ENCODE peak calls at places on chromosomes 11 and 22, in five cellular contexts. One of them, this sample, is unnamed.

GRCh38 chr22:50049299-50050195 is 8.6 kb downstream of the TTLL8 start:
- DNase-seq in fibroblast of mammary gland: no peak
- DNase-seq in BE2C: peak; percentile 5
- DNase-seq in cardiac fibroblast: no peak
- DNase-seq in mesothelial cell of epicardium: no peak
- DNase-seq in this sample: no peak

GRCh38 chr11:10770626-10771254 is 19.7 kb downstream of the CTR9 start:
- DNase-seq in BE2C: peak; percentile 65
- DNase-seq in fibroblast of mammary gland: peak; percentile 69
- DNase-seq in mesothelial cell of epicardium: no peak
- DNase-seq in cardiac fibroblast: peak; percentile 50
- DNase-seq in this sample: no peak

GRCh38 chr11:75288846-75289760 is 48.5 kb downstream of the TPBGL start:
- DNase-seq in cardiac fibroblast: no peak
- DNase-seq in BE2C: no peak
- DNase-seq in mesothelial cell of epicardium: no peak
- DNase-seq in fibroblast of mammary gland: peak; percentile 60
- DNase-seq in this sample: no peak

GRCh38 chr11:73752216-73752867 is 8.5 kb downstream of the RAB6A start:
- DNase-seq in cardiac fibroblast: peak; percentile 9
- DNase-seq in BE2C: no peak
- DNase-seq in fibroblast of mammary gland: peak; percentile 17
- DNase-seq in mesothelial cell of epicardium: no peak
- DNase-seq in this sample: no peak

GRCh38 chr22:50039669-50040458 is 18.2 kb downstream of the TTLL8 start:
- DNase-seq in cardiac fibroblast: no peak
- DNase-seq in fibroblast of mammary gland: no peak
- DNase-seq in mesothelial cell of epicardium: no peak
- DNase-seq in BE2C: no peak
- DNase-seq in this sample: no peak

GRCh38 chr22:48934446-48934845 is 893.2 kb downstream of the BRD1 start:
- DNase-seq in cardiac fibroblast: no peak
- DNase-seq in mesothelial cell of epicardium: no peak
- DNase-seq in fibroblast of mammary gland: no peak
- DNase-seq in BE2C: no peak
- DNase-seq in this sample: no peak

GRCh38 chr11:67307545-67308001 is 4.2 kb downstream of the SSH3 start:
- DNase-seq in mesothelial cell of epicardium: no peak
- DNase-seq in BE2C: no peak
- DNase-seq in fibroblast of mammary gland: no peak
- DNase-seq in cardiac fibroblast: no peak
- DNase-seq in this sample: no peak

GRCh38 chr11:14645247-14645912 is 1.8 kb downstream of the PDE3B start:
- DNase-seq in BE2C: no peak
- DNase-seq in mesothelial cell of epicardium: no peak
- DNase-seq in cardiac fibroblast: peak; percentile 5
- DNase-seq in fibroblast of mammary gland: peak; percentile 40
- DNase-seq in this sample: no peak

GRCh38 chr11:87528752-87529151 is 491.0 kb downstream of the TMEM135 start:
- DNase-seq in mesothelial cell of epicardium: no peak
- DNase-seq in fibroblast of mammary gland: no peak
- DNase-seq in BE2C: no peak
- DNase-seq in cardiac fibroblast: no peak
- DNase-seq in this sample: no peak

GRCh38 chr11:1733716-1734351 is 16.6 kb downstream of the IFITM10 start:
- DNase-seq in fibroblast of mammary gland: no peak
- DNase-seq in cardiac fibroblast: no peak
- DNase-seq in BE2C: no peak
- DNase-seq in mesothelial cell of epicardium: no peak
- DNase-seq in this sample: no peak

GRCh38 chr22:32577591-32577990 is 103.0 kb downstream of the FBXO7 start:
- DNase-seq in mesothelial cell of epicardium: no peak
- DNase-seq in cardiac fibroblast: no peak
- DNase-seq in fibroblast of mammary gland: no peak
- DNase-seq in BE2C: no peak
- DNase-seq in this sample: no peak

DNA sequence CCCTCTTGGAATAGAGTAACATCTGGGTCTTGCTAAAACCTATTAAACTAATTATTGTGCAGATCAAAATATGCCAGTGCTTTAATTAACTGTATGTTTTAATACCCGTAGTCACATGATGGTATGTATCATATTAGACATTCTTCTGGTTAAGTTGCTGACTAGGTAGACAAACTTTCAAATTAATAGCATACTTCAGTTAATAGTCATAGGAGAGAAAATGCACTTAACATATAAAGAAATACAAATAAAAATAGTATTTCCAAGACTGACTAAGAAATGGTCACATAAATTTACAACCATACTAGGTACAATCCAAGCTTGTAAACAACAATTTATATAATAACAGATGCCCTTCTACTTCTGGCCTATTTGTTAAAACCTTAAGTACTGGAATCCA is 7.6 kb upstream of the EXPH5 start:
- DNase-seq in cardiac fibroblast: no peak
- DNase-seq in mesothelial cell of epicardium: no peak
- DNase-seq in fibroblast of mammary gland: peak; percentile 17
- DNase-seq in BE2C: no peak
- DNase-seq in this sample: no peak
- TF ChIP-seq CTCF in cardiac fibroblast: no peak
- TF ChIP-seq CTCF in mesothelial cell of epicardium: no peak
- TF ChIP-seq CTCF in fibroblast of mammary gland: no peak
- TF ChIP-seq CTCF in BE2C: no peak
- TF ChIP-seq CTCF in this sample: no peak

GRCh38 chr11:130668751-130669150 is 220.3 kb downstream of the ADAMTS15 start:
- DNase-seq in mesothelial cell of epicardium: no peak
- DNase-seq in BE2C: no peak
- DNase-seq in cardiac fibroblast: no peak
- DNase-seq in fibroblast of mammary gland: no peak
- DNase-seq in this sample: no peak

GRCh38 chr11:130670200-130670599 is 221.8 kb downstream of the ADAMTS15 start:
- DNase-seq in mesothelial cell of epicardium: no peak
- DNase-seq in cardiac fibroblast: no peak
- DNase-seq in fibroblast of mammary gland: no peak
- DNase-seq in BE2C: no peak
- DNase-seq in this sample: no peak

GRCh38 chr11:130671801-130672700 is 223.6 kb downstream of the ADAMTS15 start:
- DNase-seq in fibroblast of mammary gland: peak; percentile 89
- DNase-seq in cardiac fibroblast: peak; percentile 96
- DNase-seq in BE2C: peak; percentile 65
- DNase-seq in mesothelial cell of epicardium: peak; percentile 44
- DNase-seq in this sample: no peak

DNA sequence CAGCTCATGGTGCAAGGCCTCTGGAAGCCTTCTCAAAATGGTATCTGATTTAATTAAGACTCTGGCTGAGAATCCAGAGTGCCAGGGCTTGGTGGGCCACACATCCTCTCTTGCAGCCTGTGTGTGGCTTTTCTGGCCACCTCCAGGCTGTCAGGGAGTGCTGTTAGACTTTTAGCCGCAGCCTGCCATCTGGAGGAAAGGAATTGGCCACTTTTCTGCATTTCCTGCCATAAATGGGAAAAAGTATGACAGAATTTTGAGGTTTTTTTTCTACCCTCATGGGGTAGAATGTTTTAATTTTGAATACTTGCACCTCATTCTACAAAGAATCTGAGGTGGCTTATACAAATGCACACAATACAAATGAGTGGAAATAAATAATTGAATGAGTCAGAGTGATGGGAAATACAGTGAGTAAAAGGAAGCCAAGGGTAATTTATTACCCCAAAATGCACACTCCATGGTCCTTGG is 218.4 kb downstream of the ADAMTS15 start:
- DNase-seq in cardiac fibroblast: peak; percentile 40
- DNase-seq in BE2C: no peak
- DNase-seq in mesothelial cell of epicardium: no peak
- DNase-seq in fibroblast of mammary gland: peak; percentile 71
- DNase-seq in this sample: no peak
- TF ChIP-seq CTCF in cardiac fibroblast: peak; percentile 21
- TF ChIP-seq CTCF in BE2C: peak; percentile 14
- TF ChIP-seq CTCF in mesothelial cell of epicardium: no peak
- TF ChIP-seq CTCF in fibroblast of mammary gland: peak; percentile 24
- TF ChIP-seq CTCF in this sample: no peak

DNA sequence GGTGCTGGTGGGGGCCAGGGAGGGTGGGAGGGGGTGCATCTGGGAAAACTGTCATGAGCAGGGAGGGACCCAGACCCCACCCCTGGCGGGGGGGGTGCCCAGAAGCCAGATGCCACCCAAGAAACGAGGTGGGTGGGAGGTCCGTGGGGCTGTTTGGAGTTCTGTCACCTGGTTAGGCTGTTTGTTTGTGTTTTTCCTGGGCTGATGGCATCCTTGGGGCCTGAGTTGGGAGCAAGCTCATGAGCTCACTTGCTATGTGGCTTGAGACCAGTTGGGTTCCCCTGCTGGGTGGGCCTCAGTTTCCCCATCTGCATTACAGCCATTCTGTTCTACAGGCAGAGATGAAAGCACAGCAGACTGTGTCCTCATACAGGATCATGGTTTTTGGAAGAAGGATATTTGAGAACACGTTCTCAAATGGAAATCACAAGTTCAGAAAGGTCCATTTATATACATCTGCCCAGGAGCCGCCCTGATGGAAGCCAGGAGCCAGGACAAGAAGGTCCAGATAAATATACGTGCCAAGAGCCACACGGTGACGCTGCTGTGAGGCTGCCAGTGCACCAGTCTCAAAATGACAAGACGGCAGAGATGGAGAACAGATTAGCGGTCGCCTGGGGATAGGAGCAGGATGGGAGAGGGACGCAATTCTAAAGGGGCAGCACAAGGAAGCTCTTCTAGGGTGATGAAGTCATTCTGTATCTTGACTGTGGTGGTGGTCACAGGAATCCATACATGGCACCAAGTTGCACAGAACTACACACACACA is 312.9 kb downstream of the MN1 start:
- DNase-seq in mesothelial cell of epicardium: no peak
- DNase-seq in BE2C: peak; percentile 63
- DNase-seq in cardiac fibroblast: no peak
- DNase-seq in fibroblast of mammary gland: no peak
- DNase-seq in this sample: no peak
- TF ChIP-seq CTCF in mesothelial cell of epicardium: no peak
- TF ChIP-seq CTCF in BE2C: peak; percentile 40
- TF ChIP-seq CTCF in cardiac fibroblast: no peak
- TF ChIP-seq CTCF in fibroblast of mammary gland: no peak
- TF ChIP-seq CTCF in this sample: no peak

GRCh38 chr11:76361365-76361764 is 19.6 kb downstream of the THAP12 start:
- DNase-seq in BE2C: no peak
- DNase-seq in cardiac fibroblast: peak; percentile 8
- DNase-seq in fibroblast of mammary gland: no peak
- DNase-seq in mesothelial cell of epicardium: no peak
- DNase-seq in this sample: no peak
- TF ChIP-seq CTCF in BE2C: no peak
- TF ChIP-seq CTCF in cardiac fibroblast: no peak
- TF ChIP-seq CTCF in fibroblast of mammary gland: no peak
- TF ChIP-seq CTCF in mesothelial cell of epicardium: no peak
- TF ChIP-seq CTCF in this sample: no peak

GRCh38 chr11:69100454-69101099 is 51.8 kb downstream of the TPCN2 start:
- DNase-seq in mesothelial cell of epicardium: no peak
- DNase-seq in BE2C: no peak
- DNase-seq in fibroblast of mammary gland: no peak
- DNase-seq in cardiac fibroblast: no peak
- DNase-seq in this sample: no peak

GRCh38 chr11:69102732-69103615 is 52.8 kb upstream of the SMIM38 start:
- DNase-seq in BE2C: peak; percentile 77
- DNase-seq in fibroblast of mammary gland: peak; percentile 10
- DNase-seq in cardiac fibroblast: no peak
- DNase-seq in mesothelial cell of epicardium: no peak
- DNase-seq in this sample: no peak

GRCh38 chr11:69102161-69102695 is 53.5 kb downstream of the TPCN2 start:
- DNase-seq in cardiac fibroblast: no peak
- DNase-seq in BE2C: no peak
- DNase-seq in fibroblast of mammary gland: no peak
- DNase-seq in mesothelial cell of epicardium: no peak
- DNase-seq in this sample: no peak

GRCh38 chr11:69101792-69102152 is 53.0 kb downstream of the TPCN2 start:
- DNase-seq in mesothelial cell of epicardium: no peak
- DNase-seq in fibroblast of mammary gland: no peak
- DNase-seq in cardiac fibroblast: no peak
- DNase-seq in BE2C: no peak
- DNase-seq in this sample: no peak

DNA sequence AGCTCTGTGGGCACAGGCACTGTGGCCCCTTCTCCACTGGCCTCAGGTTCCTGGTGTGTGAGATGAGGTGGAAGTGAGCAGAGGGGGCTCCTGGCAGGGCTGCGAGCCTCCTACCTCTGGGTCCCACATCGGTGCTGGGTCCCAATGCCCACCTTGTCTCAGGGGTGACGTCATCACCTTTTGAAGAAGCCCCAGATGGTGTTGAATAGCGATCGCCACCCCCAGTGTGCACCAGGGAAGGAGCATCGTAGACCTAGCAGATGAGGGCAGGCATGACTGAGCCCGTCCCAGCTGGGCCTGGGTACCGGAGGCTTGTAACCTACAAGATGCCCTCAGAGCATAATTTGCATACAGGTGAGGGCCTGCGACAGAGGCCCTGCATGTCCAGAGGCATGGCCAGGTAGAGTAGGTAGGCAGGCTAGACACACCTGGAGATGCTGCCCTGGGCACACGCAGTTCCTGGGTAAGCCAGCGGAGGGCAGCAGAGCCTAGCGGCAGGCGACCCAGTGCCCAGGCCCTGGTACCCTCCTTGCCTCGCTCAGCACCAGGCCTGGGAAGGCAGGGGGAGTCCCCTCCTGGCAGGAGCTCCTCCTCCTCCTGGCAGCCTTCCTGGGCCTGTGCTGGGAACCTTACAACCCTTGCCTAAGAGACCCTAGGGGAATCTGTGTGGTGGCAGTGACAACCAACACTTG is 52.5 kb downstream of the TPCN2 start:
- DNase-seq in mesothelial cell of epicardium: peak; percentile 61
- DNase-seq in fibroblast of mammary gland: peak; percentile 68
- DNase-seq in cardiac fibroblast: peak; percentile 86
- DNase-seq in BE2C: peak; percentile 91
- DNase-seq in this sample: peak; percentile 75
- TF ChIP-seq CTCF in mesothelial cell of epicardium: peak; percentile 92
- TF ChIP-seq CTCF in fibroblast of mammary gland: peak; percentile 98
- TF ChIP-seq CTCF in cardiac fibroblast: peak; percentile 99
- TF ChIP-seq CTCF in BE2C: peak; percentile 99
- TF ChIP-seq CTCF in this sample: peak; percentile 84

GRCh38 chr11:125379565-125380343 is 116.3 kb downstream of the FEZ1 start:
- DNase-seq in fibroblast of mammary gland: no peak
- DNase-seq in mesothelial cell of epicardium: no peak
- DNase-seq in cardiac fibroblast: no peak
- DNase-seq in BE2C: no peak
- DNase-seq in this sample: no peak
- TF ChIP-seq CTCF in fibroblast of mammary gland: no peak
- TF ChIP-seq CTCF in mesothelial cell of epicardium: no peak
- TF ChIP-seq CTCF in cardiac fibroblast: no peak
- TF ChIP-seq CTCF in BE2C: no peak
- TF ChIP-seq CTCF in this sample: no peak

GRCh38 chr11:17867346-17867745 is 132.8 kb downstream of the KCNC1 start:
- DNase-seq in BE2C: no peak
- DNase-seq in cardiac fibroblast: no peak
- DNase-seq in fibroblast of mammary gland: no peak
- DNase-seq in mesothelial cell of epicardium: no peak
- DNase-seq in this sample: no peak

GRCh38 chr11:17861036-17861755 is 126.6 kb downstream of the KCNC1 start:
- DNase-seq in mesothelial cell of epicardium: no peak
- DNase-seq in fibroblast of mammary gland: peak; percentile 67
- DNase-seq in BE2C: no peak
- DNase-seq in cardiac fibroblast: no peak
- DNase-seq in this sample: no peak

GRCh38 chr11:17865765-17866428 is 131.3 kb downstream of the KCNC1 start:
- DNase-seq in fibroblast of mammary gland: peak; percentile 30
- DNase-seq in mesothelial cell of epicardium: no peak
- DNase-seq in BE2C: no peak
- DNase-seq in cardiac fibroblast: peak; percentile 8
- DNase-seq in this sample: no peak

GRCh38 chr11:17859552-17859951 is 125.0 kb downstream of the KCNC1 start:
- DNase-seq in cardiac fibroblast: no peak
- DNase-seq in BE2C: no peak
- DNase-seq in fibroblast of mammary gland: no peak
- DNase-seq in mesothelial cell of epicardium: no peak
- DNase-seq in this sample: no peak

GRCh38 chr11:17864478-17864941 is 129.9 kb downstream of the KCNC1 start:
- DNase-seq in mesothelial cell of epicardium: no peak
- DNase-seq in fibroblast of mammary gland: no peak
- DNase-seq in cardiac fibroblast: no peak
- DNase-seq in BE2C: no peak
- DNase-seq in this sample: no peak
- TF ChIP-seq CTCF in mesothelial cell of epicardium: peak; percentile 80
- TF ChIP-seq CTCF in fibroblast of mammary gland: peak; percentile 30
- TF ChIP-seq CTCF in cardiac fibroblast: peak; percentile 61
- TF ChIP-seq CTCF in BE2C: peak; percentile 43
- TF ChIP-seq CTCF in this sample: peak; percentile 46